ENCODE peak calls at places on chromosomes 5 and 9, in nine cellular contexts. M, J, R, T, K, G, D, V and Q are unnamed samples.

GRCh38 chr9:94672811-94673487 is 33.6 kb upstream of the FBP1 start:
- DNase-seq in V (peak; percentile 85), T (no peak), D (no peak), J (no peak), G (peak; percentile 79), K (no peak), R (no peak), M (peak; percentile 79), Q (no peak)

GRCh38 chr5:96198673-96199072 is 234.4 kb downstream of the PCSK1 start:
- DNase-seq in M (no peak), D (no peak), V (no peak), G (no peak), K (no peak), T (no peak), R (no peak), J (no peak), Q (no peak)

GRCh38 chr9:124309665-124310064 is 51.9 kb downstream of the NEK6 start:
- DNase-seq in J (peak; percentile 40), T (no peak), K (no peak), G (peak; percentile 97), R (no peak), M (peak; percentile 98), D (peak; percentile 92), V (peak; percentile 96), Q (no peak)

GRCh38 chr5:153613143-153613542 is 122.7 kb downstream of the GRIA1 start:
- DNase-seq in D (no peak), T (peak; percentile 9), M (peak; percentile 47), J (no peak), R (no peak), G (peak; percentile 54), K (no peak), V (no peak), Q (no peak)

GRCh38 chr9:131072871-131073237 is 23.5 kb upstream of the AIF1L start:
- DNase-seq in K (no peak), D (no peak), G (no peak), T (no peak), J (no peak), V (no peak), M (no peak), R (no peak), Q (no peak)

GRCh38 chr5:122195784-122196394 is 66.5 kb downstream of the ZNF474 start:
- DNase-seq in J (peak; percentile 73), K (peak; percentile 49), T (peak; percentile 35), V (no peak), D (peak; percentile 28), R (peak; percentile 7), G (peak; percentile 57), M (peak; percentile 72), Q (peak; percentile 53)

GRCh38 chr9:16100596-16101091 is 547.8 kb downstream of the CCDC171 start:
- DNase-seq in R (no peak), T (no peak), G (no peak), V (no peak), M (no peak), D (no peak), J (peak; percentile 52), K (no peak), Q (no peak)

GRCh38 chr5:160155017-160155725 is 35.9 kb upstream of the PWWP2A start:
- DNase-seq in G (peak; percentile 59), R (no peak), K (no peak), D (no peak), J (peak; percentile 36), V (peak; percentile 91), T (no peak), M (peak; percentile 30), Q (no peak)

GRCh38 chr9:95924955-95925354 is 49.5 kb downstream of the ERCC6L2 start:
- DNase-seq in D (no peak), J (peak; percentile 25), G (no peak), M (no peak), T (no peak), K (no peak), R (no peak), V (no peak), Q (no peak)

GRCh38 chr5:160199410-160199911 is 29.8 kb upstream of the FABP6 start:
- DNase-seq in M (peak; percentile 80), D (no peak), G (peak; percentile 76), V (no peak), J (peak; percentile 89), R (peak; percentile 66), T (peak; percentile 97), K (peak; percentile 46), Q (peak; percentile 84)

GRCh38 chr5:130400091-130400490 is 495.8 kb downstream of the CHSY3 start:
- DNase-seq in D (no peak), V (no peak), J (peak; percentile 6), R (no peak), T (no peak), M (peak; percentile 0), G (peak; percentile 88), K (no peak), Q (no peak)

GRCh38 chr5:115736004-115736689 is 80.3 kb downstream of the CDO1 start:
- DNase-seq in R (no peak), V (no peak), T (no peak), J (no peak), D (no peak), M (no peak), K (no peak), G (no peak), Q (no peak)

GRCh38 chr5:141883948-141884318 is 5.7 kb upstream of the PCDH1 start:
- DNase-seq in M (no peak), R (no peak), D (no peak), T (peak; percentile 36), K (no peak), V (no peak), J (no peak), G (no peak), Q (no peak)
- H3K4me3 ChIP-seq in M (no peak overlapping the region), R (no peak overlapping the region), D (no peak overlapping the region), T (peak overlapping the region; percentile 40), K (no peak overlapping the region), V (no peak overlapping the region), J (no peak overlapping the region), G (no peak overlapping the region), Q (no peak overlapping the region)

GRCh38 chr5:13252701-13253100 is 691.8 kb downstream of the DNAH5 start:
- DNase-seq in G (no peak), V (no peak), D (no peak), J (no peak), T (no peak), M (no peak), K (no peak), R (no peak), Q (no peak)

GRCh38 chr5:13250450-13251291 is 693.8 kb downstream of the DNAH5 start:
- DNase-seq in K (peak; percentile 46), D (no peak), T (peak; percentile 20), R (peak; percentile 23), M (peak; percentile 59), V (no peak), G (peak; percentile 52), J (peak; percentile 9), Q (peak; percentile 56)

GRCh38 chr5:13248236-13248635 is 696.3 kb downstream of the DNAH5 start:
- DNase-seq in T (no peak), J (no peak), K (no peak), V (no peak), M (peak; percentile 2), D (no peak), R (no peak), G (peak; percentile 20), Q (no peak)

GRCh38 chr5:13249854-13250253 is 694.6 kb downstream of the DNAH5 start:
- DNase-seq in J (no peak), M (peak; percentile 2), G (peak; percentile 86), T (no peak), D (no peak), V (no peak), R (no peak), K (no peak), Q (no peak)

DNA sequence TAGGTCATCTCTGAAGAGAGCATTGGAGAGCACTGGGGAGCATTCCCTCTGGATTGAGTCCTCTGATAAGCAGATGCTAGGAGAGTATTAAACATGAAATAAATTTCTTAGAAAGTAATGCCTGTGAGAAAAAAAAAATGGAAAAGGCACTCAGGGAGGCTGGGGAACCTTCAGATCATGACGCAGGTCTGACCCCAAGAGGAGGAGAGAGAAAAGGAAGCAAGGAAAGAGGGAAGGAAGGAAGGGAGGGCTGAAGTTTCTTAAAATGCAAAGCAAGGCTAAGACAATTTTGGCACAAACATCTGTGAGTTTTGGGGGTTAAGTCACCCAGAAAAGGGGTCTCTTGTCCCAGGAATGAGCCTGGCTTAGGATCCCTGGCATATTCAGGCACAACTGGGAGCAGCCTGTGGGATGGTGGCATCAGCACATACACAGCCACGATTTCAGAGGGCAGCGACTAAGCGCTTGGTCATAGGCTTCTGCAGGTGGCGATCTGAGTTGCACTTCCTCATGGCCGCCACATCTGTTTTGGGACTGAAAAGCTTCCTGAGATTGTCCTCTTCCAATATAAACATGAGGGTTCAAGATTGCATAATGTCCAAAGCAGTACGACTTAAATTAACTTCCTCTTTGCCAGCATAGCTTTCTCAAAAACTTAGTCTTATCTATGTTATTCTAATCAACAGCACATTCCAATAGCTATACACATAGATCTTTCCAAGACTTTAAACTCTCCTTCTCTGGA is 692.7 kb downstream of the DNAH5 start:
- DNase-seq in D (no peak), R (no peak), M (peak; percentile 0), V (no peak), J (peak; percentile 16), G (no peak), T (no peak), K (no peak), Q (no peak)
- H3K9me3 ChIP-seq in D (peaks cover 8% of the 10 kb centered on the region), R (no peaks in the 10 kb centered on the region), M (no peaks in the 10 kb centered on the region), V (no peaks in the 10 kb centered on the region), J (no peaks in the 10 kb centered on the region), G (no peaks in the 10 kb centered on the region), T (no peaks in the 10 kb centered on the region), K (no peaks in the 10 kb centered on the region), Q (peaks cover 23% of the 10 kb centered on the region)

DNA sequence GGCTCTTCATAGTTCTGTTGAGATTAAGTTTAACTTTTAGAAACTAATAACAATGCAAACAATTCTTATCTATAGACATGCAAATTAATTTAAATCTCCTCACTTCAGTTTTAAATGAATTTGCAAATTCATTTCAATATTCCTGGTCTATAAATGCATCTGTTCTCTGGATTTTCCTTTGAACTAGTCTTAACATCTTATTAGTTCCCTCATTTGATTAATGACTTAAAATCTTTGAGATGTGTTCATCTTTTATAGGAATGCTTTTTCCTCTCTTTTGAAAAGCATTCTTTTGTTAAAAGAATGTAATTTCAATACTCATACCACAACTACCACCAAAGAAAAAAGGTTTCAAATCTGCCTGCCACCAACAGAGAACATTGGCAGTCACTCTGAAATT is 169.4 kb downstream of the RASEF start:
- DNase-seq in R (no peak), V (no peak), T (no peak), K (no peak), M (no peak), J (no peak), D (no peak), G (no peak), Q (no peak)
- H3K9me2 ChIP-seq in R (no peaks in the 10 kb centered on the region), V (no peaks in the 10 kb centered on the region), T (no peaks in the 10 kb centered on the region), K (no peaks in the 10 kb centered on the region), M (no peaks in the 10 kb centered on the region), J (no peaks in the 10 kb centered on the region), D (no peaks in the 10 kb centered on the region), G (no peaks in the 10 kb centered on the region), Q (no peaks in the 10 kb centered on the region)

GRCh38 chr5:140546851-140547507 is 483 bp upstream of the EIF4EBP3 start:
- DNase-seq in V (no peak), T (no peak), G (peak; percentile 12), K (no peak), R (no peak), J (no peak), D (no peak), M (peak; percentile 32), Q (no peak)
- H3K4me3 ChIP-seq in V (no peak overlapping the region), T (no peak overlapping the region), G (no peak overlapping the region), K (peak overlapping the region; percentile 8), R (no peak overlapping the region), J (no peak overlapping the region), D (no peak overlapping the region), M (peak overlapping the region; percentile 73), Q (no peak overlapping the region)